ENCODE peak calls at places on chromosomes 13 and 19, in five cellular contexts. O is mesothelial cell of epicardium, S is fibroblast of mammary gland, E is WTC11, B is esophagus muscularis mucosa. N is an unnamed sample.

GRCh38 chr13:101623469-101624209 is 171.2 kb downstream of the ITGBL1 start:
- DNase-seq in O (no peak), E (no peak), B (no peak), S (peak), N (no peak)

GRCh38 chr13:99057310-99057975 is 79.6 kb upstream of the DOCK9 start:
- DNase-seq in O (no peak), B (no peak), E (no peak), S (peak), N (no peak)

GRCh38 chr13:48504606-48505369 is 28.1 kb downstream of the RCBTB2 start:
- DNase-seq in O (no peak), S (no peak), E (no peak), B (no peak), N (no peak)

GRCh38 chr19:49553451-49554271 is 25.9 kb downstream of the RCN3 start:
- DNase-seq in O (no peak), S (peak), B (no peak), E (no peak), N (peak)

GRCh38 chr19:49433240-49433901 is 8.0 kb downstream of the SLC17A7 start:
- DNase-seq in B (no peak), O (no peak), S (no peak), E (no peak), N (no peak)

GRCh38 chr13:60111726-60112125 is 52.0 kb downstream of the DIAPH3 start:
- DNase-seq in B (no peak), E (no peak), O (no peak), S (no peak), N (no peak)

GRCh38 chr13:110359840-110360301 is 52.8 kb downstream of the COL4A2 start:
- DNase-seq in O (no peak), E (no peak), S (no peak), B (no peak), N (no peak)

GRCh38 chr13:50690020-50690419 is 153.5 kb downstream of the DLEU7 start:
- DNase-seq in E (no peak), O (no peak), B (no peak), S (no peak), N (no peak)

GRCh38 chr19:30865481-30865880 is 483.8 kb downstream of the TSHZ3 start:
- DNase-seq in S (no peak), E (no peak), O (no peak), B (no peak), N (no peak)

GRCh38 chr19:41116261-41116660 is 2.0 kb downstream of the CYP2F1 start:
- DNase-seq in E (no peak), B (no peak), O (no peak), S (no peak), N (no peak)

GRCh38 chr19:32779082-32779481 is 59.5 kb downstream of the TDRD12 start:
- DNase-seq in O (no peak), E (no peak), B (no peak), S (no peak), N (no peak)

GRCh38 chr19:4624301-4624700 is 15.0 kb upstream of the TNFAIP8L1 start:
- DNase-seq in E (no peak), O (no peak), B (no peak), S (no peak), N (no peak)

GRCh38 chr13:94345374-94346195 is 133.9 kb downstream of the DCT start:
- DNase-seq in E (no peak), O (no peak), B (no peak), S (peak), N (no peak)

GRCh38 chr13:29847501-29847983 is 2.9 kb downstream of the UBL3 start:
- DNase-seq in O (no peak), B (no peak), S (peak), E (no peak), N (no peak)

GRCh38 chr19:8034178-8034525 is 18.4 kb upstream of the CCL25 start:
- DNase-seq in B (no peak), O (no peak), E (no peak), S (no peak), N (no peak)

GRCh38 chr19:16168465-16169081 is 4.8 kb downstream of the CIB3 start:
- DNase-seq in B (no peak), E (no peak), O (no peak), S (no peak), N (no peak)

GRCh38 chr13:44218501-44219240 is 155.0 kb upstream of the SERP2 start:
- DNase-seq in B (no peak), S (peak), O (no peak), E (no peak), N (no peak)

GRCh38 chr13:113059891-113060290 is 45.7 kb upstream of the F7 start:
- DNase-seq in E (no peak), S (no peak), B (no peak), O (no peak), N (no peak)

GRCh38 chr19:17754634-17755532 is 3.6 kb downstream of the FCHO1 start:
- DNase-seq in S (no peak), O (no peak), E (no peak), B (no peak), N (no peak)

GRCh38 chr19:18239303-18239702 is 13.1 kb upstream of the PDE4C start:
- DNase-seq in E (peak), O (no peak), S (no peak), B (no peak), N (no peak)

GRCh38 chr19:19068659-19069509 is 5.1 kb downstream of the SLC25A42 start:
- DNase-seq in O (no peak), S (no peak), E (no peak), B (no peak), N (no peak)

GRCh38 chr19:3270908-3271307 is 46.4 kb downstream of the CELF5 start:
- DNase-seq in B (no peak), O (no peak), E (peak), S (peak), N (no peak)

GRCh38 chr13:28353679-28354078 is 141.2 kb downstream of the FLT1 start:
- DNase-seq in E (no peak), S (no peak), B (no peak), O (no peak), N (no peak)

GRCh38 chr19:45420871-45421270 is 2.8 kb downstream of the ERCC1 start:
- DNase-seq in S (no peak), B (no peak), E (no peak), O (no peak), N (no peak)

GRCh38 chr13:22176968-22177545 is 506.2 kb downstream of the FGF9 start:
- DNase-seq in S (no peak), B (no peak), O (no peak), E (no peak), N (no peak)

DNA sequence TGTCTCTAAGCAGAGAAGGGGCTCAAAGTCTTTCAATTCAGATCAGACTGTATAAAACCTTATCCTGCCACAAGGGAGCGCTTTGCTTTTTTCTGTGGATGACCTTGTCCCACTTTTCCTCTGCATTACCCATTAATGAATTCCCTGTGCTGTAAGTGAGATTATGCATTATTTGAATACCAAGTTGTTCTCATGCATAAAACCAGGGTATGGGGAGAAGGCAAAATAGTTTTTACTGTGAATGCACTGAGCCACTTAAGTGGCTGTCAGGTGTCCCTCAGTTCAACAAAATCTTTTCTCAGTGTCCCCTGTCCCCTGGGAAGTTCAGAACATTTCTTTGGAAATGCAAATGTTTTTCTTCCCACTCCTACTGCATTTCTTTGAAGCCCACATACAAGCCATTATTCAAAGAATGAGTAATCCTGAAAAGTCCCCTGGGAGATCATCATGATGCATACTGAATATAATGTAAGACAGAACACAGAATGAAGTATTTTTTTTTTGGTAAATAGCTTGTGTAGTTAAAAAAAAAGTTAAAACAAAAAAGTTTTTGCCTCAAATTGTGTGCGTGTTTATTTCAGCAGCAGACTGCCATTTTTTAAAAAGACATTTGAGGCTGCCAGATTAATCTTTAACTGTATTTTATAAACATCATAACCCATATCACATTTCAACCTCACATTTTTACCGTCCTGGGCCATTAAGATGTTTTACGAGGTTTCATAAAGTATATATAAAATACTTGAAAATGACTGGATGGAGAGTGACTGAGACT is 506.7 kb upstream of the PCDH9 start:
- DNase-seq in O (no peak), S (peak), E (peak), B (no peak), N (peak)
- TF ChIP-seq CTCF in O (peak), S (peak), E (no peak), B (no peak), N (peak)

DNA sequence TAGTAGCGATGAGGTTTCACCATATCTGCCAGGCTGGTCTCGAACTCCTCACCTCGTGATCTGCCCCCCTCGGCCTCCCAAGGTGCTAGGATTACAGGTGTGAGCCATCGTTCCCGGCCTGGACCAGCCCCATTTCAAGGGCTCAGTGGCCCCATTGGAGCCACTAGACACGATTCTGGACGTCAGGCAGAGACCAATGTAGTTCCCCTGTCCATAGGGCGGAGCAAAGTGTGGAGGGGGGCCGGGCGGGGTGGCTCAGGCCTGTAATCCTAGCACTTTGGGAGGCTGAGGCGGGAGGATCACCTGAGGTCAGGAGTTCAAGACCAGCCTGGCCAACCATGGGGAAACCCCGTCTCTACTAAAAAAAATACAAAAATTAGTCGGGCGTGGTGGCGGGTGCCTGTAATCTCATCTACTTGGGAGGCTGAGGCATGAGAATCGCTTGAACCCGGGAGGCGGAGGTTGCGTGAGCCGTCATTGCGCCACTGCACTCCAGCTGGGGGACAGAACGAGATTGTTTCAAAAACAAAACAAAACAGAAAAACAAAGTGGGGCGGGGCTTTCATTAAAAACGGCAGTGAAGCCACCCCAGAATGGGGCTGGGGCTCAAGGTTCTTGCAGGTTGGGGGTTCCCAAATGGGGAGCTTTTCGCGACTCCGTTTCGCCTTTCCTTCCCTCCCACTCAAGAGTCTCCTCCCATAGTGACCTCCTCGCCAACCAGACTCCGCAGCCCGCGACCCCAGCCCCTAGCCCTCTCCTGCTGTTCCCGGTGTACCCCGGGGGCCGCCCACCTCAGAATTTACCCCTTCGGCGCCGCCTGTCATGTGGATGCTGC is 758 bp upstream of the TECR start:
- DNase-seq in E (no peak), S (peak), O (no peak), B (no peak), N (no peak)
- TF ChIP-seq CTCF in E (no peak), S (no peak), O (no peak), B (no peak), N (no peak)

GRCh38 chr13:96080676-96081075 is 9.2 kb upstream of the HS6ST3 start:
- DNase-seq in S (no peak), B (no peak), O (no peak), E (no peak), N (no peak)

GRCh38 chr13:96081888-96082287 is 8.0 kb upstream of the HS6ST3 start:
- DNase-seq in S (no peak), B (no peak), E (no peak), O (no peak), N (no peak)

GRCh38 chr13:96072392-96072791 is 17.5 kb upstream of the HS6ST3 start:
- DNase-seq in E (peak), B (no peak), S (no peak), O (no peak), N (no peak)

GRCh38 chr13:96075953-96076543 is 13.9 kb upstream of the HS6ST3 start:
- DNase-seq in S (peak), E (no peak), O (no peak), B (no peak), N (no peak)
- TF ChIP-seq CTCF in S (peak), E (peak), O (peak), B (peak), N (peak)

GRCh38 chr19:23822735-23823134 is 64.0 kb upstream of the ZNF681 start:
- DNase-seq in B (no peak), E (no peak), S (no peak), O (no peak), N (no peak)

DNA sequence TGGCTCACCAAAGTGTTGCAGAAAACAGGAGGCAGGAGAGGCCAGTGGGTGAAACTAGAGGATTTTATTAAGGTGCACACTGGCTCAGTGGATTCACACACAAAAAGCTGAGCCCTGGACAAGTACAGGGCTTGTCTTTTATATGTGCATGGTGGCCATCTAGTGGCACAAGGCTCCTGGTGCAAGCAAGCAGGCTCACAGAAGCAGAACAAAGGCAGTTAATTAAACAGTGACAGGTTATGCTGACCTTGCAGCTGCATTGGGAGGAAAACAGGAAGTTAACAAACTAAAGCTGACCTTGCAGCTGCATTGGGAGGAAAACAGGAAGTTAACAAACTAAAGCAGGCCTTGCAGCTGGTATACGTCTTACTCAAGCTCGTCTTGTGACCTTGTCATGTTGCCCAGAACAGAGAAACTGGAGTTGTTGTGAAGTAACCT is 65.3 kb upstream of the ZNF681 start:
- DNase-seq in B (no peak), E (peak), S (peak), O (no peak), N (no peak)
- TF ChIP-seq CTCF in B (no peak), E (peak), S (peak), O (no peak), N (no peak)

DNA sequence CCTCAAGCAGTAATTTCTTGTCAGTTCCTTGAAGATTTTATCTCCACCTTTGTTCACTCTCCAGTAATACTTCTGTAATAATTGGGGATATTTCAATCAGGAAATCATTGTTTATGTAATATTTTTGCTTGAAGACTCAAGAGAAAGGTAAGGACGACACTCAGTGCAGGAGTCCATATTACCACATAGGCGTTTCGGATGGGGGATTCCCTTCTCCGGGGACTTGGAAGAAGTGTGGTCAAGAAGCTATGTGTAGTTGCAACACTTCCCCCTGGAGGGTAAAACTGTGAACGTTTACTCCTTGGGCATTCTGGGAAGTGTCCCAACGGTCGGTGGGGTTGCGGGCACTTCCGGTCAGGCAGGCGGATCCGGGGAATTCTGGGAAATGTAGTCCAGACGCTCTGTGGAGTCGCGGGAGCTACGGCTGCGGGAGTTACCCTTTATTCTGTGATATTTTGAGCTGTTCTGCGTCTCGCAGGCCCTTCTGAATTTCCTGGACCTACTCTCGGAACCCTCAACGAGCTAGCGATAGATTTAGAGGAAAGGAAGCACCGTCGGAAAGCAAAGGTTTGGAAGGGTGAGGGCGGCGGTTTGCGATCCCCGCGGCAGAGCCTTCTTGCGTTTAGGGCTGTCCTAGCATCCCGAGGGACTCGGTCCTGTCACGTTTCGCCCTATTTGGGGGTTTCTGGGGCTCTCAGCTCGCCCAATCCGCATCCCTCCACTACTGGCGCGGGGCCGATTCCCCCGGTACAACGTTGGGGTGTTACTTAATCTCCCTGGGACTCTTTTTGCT is at the start of gene ZNF221:
- DNase-seq in E (peak), S (peak), O (peak), B (peak), N (peak)
- TF ChIP-seq CTCF in E (no peak), S (peak), O (peak), B (peak), N (peak)

GRCh38 chr19:46748325-46749109 is 2.3 kb upstream of the STRN4 start:
- DNase-seq in O (peak), B (no peak), S (peak), E (peak), N (no peak)

GRCh38 chr19:46755077-46755852 is 9.0 kb upstream of the STRN4 start:
- DNase-seq in O (no peak), B (no peak), S (peak), E (no peak), N (no peak)

GRCh38 chr19:46756544-46756888 is 10.3 kb upstream of the STRN4 start:
- DNase-seq in O (no peak), S (no peak), E (no peak), B (no peak), N (no peak)

GRCh38 chr19:46755853-46756543 is 9.7 kb upstream of the STRN4 start:
- DNase-seq in O (no peak), B (no peak), E (no peak), S (no peak), N (no peak)

DNA sequence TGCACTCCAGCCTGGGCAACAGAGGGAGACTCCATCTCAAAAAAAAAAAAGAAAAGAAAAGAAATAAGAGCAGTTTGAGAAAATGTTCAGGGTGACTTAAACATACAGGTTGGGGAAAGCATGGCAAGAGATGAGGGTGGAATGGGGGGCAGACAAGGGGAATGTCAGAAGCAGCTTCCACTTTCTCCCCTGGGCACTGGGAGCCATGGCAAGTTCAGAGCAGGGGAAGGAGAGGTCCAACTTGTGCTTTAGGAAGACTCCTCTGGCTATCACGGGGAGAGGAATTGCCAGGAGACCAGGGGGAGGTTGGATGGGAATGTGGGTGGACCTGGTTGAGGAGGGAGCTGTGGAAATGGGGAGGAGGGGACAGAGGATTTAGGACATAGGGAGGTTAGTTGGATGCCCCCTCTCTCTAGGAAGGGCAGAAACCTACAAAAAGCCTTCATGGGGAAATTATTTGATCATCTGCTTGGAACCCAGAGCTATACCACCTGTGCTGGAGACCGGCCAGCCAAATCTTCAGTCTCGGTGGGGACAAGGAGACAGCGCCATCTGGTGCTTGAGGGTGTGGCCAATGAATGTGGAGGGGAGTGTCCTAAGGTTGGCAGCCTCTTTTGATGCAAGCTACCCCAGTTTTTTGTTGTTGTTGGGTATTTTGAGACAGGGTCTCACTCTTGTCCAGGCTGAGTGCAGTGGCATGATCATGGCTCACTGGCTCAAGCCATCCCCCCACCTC is 7.3 kb upstream of the STRN4 start:
- DNase-seq in E (peak), O (no peak), B (no peak), S (peak), N (no peak)
- TF ChIP-seq CTCF in E (peak), O (peak), B (no peak), S (peak), N (peak)

DNA sequence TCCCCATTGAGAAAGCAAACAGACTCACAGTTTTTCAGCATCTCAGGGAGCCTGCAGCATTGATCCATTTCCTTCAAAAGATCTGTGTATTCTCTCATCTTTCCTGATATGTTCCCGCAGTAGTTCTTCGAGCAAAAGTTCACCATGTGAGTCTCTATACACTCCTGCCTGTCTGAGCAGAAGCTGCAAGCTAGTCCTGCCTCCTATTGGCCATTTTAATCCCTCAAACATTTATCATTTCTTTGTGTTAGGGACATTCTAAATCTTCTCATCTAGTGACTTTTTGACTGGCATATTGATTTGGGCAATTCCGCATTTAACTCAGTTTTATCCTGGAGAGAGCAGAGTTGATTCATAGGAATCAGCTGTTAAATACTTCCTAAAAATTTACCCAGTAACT is 660.4 kb upstream of the KLF12 start:
- DNase-seq in B (no peak), S (peak), E (no peak), O (no peak), N (no peak)
- TF ChIP-seq CTCF in B (no peak), S (peak), E (no peak), O (no peak), N (peak)